ENCODE peak calls at places on chromosome 18, in seven cellular contexts. One of them, this sample, is unnamed.
A peak's percentile ranks its signal among the peaks of the same experiment; 100 is the strongest.

GRCh38 chr18:62637807-62638687 is 77.3 kb upstream of the PHLPP1 start:
- DNase-seq in HCT116: peak; percentile 44
- DNase-seq in PC-3: peak; percentile 64
- DNase-seq in GM23338: peak; percentile 77
- DNase-seq in MM.1S: peak; percentile 61
- DNase-seq in hepatocyte: no peak
- DNase-seq in SK-N-SH: peak; percentile 34
- DNase-seq in this sample: peak; percentile 2

GRCh38 chr18:70490008-70490933 is 201.4 kb downstream of the SOCS6 start:
- DNase-seq in hepatocyte: peak; percentile 73
- DNase-seq in MM.1S: peak; percentile 46
- DNase-seq in SK-N-SH: peak; percentile 47
- DNase-seq in PC-3: peak; percentile 69
- DNase-seq in GM23338: peak; percentile 76
- DNase-seq in HCT116: peak; percentile 48
- DNase-seq in this sample: peak; percentile 11

GRCh38 chr18:48824231-48824970 is 126.4 kb downstream of the SMAD7 start:
- DNase-seq in GM23338: no peak
- DNase-seq in MM.1S: no peak
- DNase-seq in PC-3: no peak
- DNase-seq in SK-N-SH: no peak
- DNase-seq in hepatocyte: no peak
- DNase-seq in HCT116: no peak
- DNase-seq in this sample: no peak

GRCh38 chr18:74534150-74534969 is at the start of gene CNDP1:
- DNase-seq in SK-N-SH: no peak
- DNase-seq in GM23338: no peak
- DNase-seq in hepatocyte: no peak
- DNase-seq in MM.1S: no peak
- DNase-seq in PC-3: no peak
- DNase-seq in HCT116: no peak
- DNase-seq in this sample: no peak

GRCh38 chr18:49275448-49275847 is 185.0 kb downstream of the DYM start:
- DNase-seq in MM.1S: no peak
- DNase-seq in SK-N-SH: no peak
- DNase-seq in HCT116: no peak
- DNase-seq in hepatocyte: no peak
- DNase-seq in GM23338: no peak
- DNase-seq in PC-3: no peak
- DNase-seq in this sample: no peak

GRCh38 chr18:598053-598665 is 1.4 kb downstream of the CLUL1 start:
- DNase-seq in HCT116: no peak
- DNase-seq in SK-N-SH: no peak
- DNase-seq in GM23338: no peak
- DNase-seq in PC-3: no peak
- DNase-seq in MM.1S: no peak
- DNase-seq in hepatocyte: no peak
- DNase-seq in this sample: no peak

GRCh38 chr18:51234117-51235010 is 36.9 kb upstream of the MEX3C start:
- DNase-seq in GM23338: no peak
- DNase-seq in HCT116: no peak
- DNase-seq in PC-3: no peak
- DNase-seq in hepatocyte: no peak
- DNase-seq in SK-N-SH: no peak
- DNase-seq in MM.1S: no peak
- DNase-seq in this sample: peak; percentile 39

GRCh38 chr18:24326211-24326610 is 71.4 kb downstream of the OSBPL1A start:
- DNase-seq in PC-3: no peak
- DNase-seq in hepatocyte: no peak
- DNase-seq in MM.1S: no peak
- DNase-seq in GM23338: no peak
- DNase-seq in HCT116: no peak
- DNase-seq in SK-N-SH: no peak
- DNase-seq in this sample: no peak

GRCh38 chr18:48956378-48956777 is 5.6 kb upstream of the SMAD7 start:
- DNase-seq in MM.1S: no peak
- DNase-seq in PC-3: no peak
- DNase-seq in SK-N-SH: no peak
- DNase-seq in GM23338: no peak
- DNase-seq in hepatocyte: no peak
- DNase-seq in HCT116: no peak
- DNase-seq in this sample: no peak

GRCh38 chr18:43364535-43364934 is 87.2 kb upstream of the SYT4 start:
- DNase-seq in HCT116: no peak
- DNase-seq in hepatocyte: no peak
- DNase-seq in SK-N-SH: no peak
- DNase-seq in PC-3: no peak
- DNase-seq in GM23338: no peak
- DNase-seq in MM.1S: no peak
- DNase-seq in this sample: no peak

GRCh38 chr18:77177009-77177408 is 44.4 kb upstream of the MBP start:
- DNase-seq in HCT116: no peak
- DNase-seq in GM23338: no peak
- DNase-seq in MM.1S: no peak
- DNase-seq in PC-3: peak; percentile 60
- DNase-seq in SK-N-SH: no peak
- DNase-seq in hepatocyte: no peak
- DNase-seq in this sample: no peak

GRCh38 chr18:79789901-79790885 is 7.5 kb upstream of the KCNG2 start:
- DNase-seq in PC-3: no peak
- DNase-seq in SK-N-SH: no peak
- DNase-seq in MM.1S: no peak
- DNase-seq in HCT116: no peak
- DNase-seq in hepatocyte: no peak
- DNase-seq in GM23338: no peak
- DNase-seq in this sample: no peak

GRCh38 chr18:58045265-58046086 is 1.4 kb downstream of the NEDD4L start:
- DNase-seq in PC-3: peak; percentile 86
- DNase-seq in GM23338: peak; percentile 78
- DNase-seq in HCT116: peak; percentile 48
- DNase-seq in hepatocyte: peak; percentile 84
- DNase-seq in SK-N-SH: peak; percentile 42
- DNase-seq in MM.1S: peak; percentile 74
- DNase-seq in this sample: peak; percentile 70

GRCh38 chr18:79556829-79557585 is 122.6 kb upstream of the CTDP1 start:
- DNase-seq in GM23338: no peak
- DNase-seq in HCT116: no peak
- DNase-seq in hepatocyte: no peak
- DNase-seq in PC-3: no peak
- DNase-seq in SK-N-SH: no peak
- DNase-seq in MM.1S: no peak
- DNase-seq in this sample: no peak

GRCh38 chr18:58965291-58965929 is 100.7 kb downstream of the ZNF532 start:
- DNase-seq in PC-3: no peak
- DNase-seq in HCT116: no peak
- DNase-seq in SK-N-SH: no peak
- DNase-seq in GM23338: no peak
- DNase-seq in MM.1S: no peak
- DNase-seq in hepatocyte: no peak
- DNase-seq in this sample: no peak

GRCh38 chr18:61333271-61333745 is at the start of gene CDH20:
- DNase-seq in MM.1S: no peak
- DNase-seq in SK-N-SH: no peak
- DNase-seq in PC-3: no peak
- DNase-seq in hepatocyte: no peak
- DNase-seq in HCT116: no peak
- DNase-seq in GM23338: peak; percentile 86
- DNase-seq in this sample: no peak

DNA sequence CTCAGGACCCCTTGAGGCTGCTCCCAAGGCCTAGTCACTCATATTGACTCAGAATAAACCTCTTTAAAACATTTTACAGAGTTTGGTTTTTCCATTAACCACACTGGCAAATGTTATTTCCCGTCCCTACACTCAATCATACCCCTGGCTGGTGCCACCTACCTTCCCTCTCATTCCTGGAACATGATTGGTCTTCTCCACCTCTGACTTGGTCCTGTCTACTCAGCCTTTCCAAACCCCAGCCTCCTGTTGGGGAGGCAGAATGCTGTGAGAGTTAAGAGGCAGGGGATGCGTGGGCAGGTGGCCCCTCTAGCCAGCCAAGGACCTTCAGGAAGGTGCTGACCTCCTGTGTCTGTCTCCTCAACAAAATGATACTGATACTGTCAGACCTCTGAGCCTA is 149.3 kb downstream of the CABLES1 start:
- DNase-seq in SK-N-SH: no peak
- DNase-seq in MM.1S: no peak
- DNase-seq in hepatocyte: no peak
- DNase-seq in HCT116: no peak
- DNase-seq in GM23338: no peak
- DNase-seq in PC-3: peak; percentile 38
- DNase-seq in this sample: no peak
- H3K27ac ChIP-seq in SK-N-SH: no peak overlapping the region
- H3K27ac ChIP-seq in MM.1S: no peak overlapping the region
- H3K27ac ChIP-seq in hepatocyte: peak overlapping the region; percentile 21
- H3K27ac ChIP-seq in HCT116: peak overlapping the region; percentile 54
- H3K27ac ChIP-seq in GM23338: peak overlapping the region; percentile 98
- H3K27ac ChIP-seq in PC-3: peak overlapping the region; percentile 93
- H3K27ac ChIP-seq in this sample: peak overlapping the region; percentile 99

DNA sequence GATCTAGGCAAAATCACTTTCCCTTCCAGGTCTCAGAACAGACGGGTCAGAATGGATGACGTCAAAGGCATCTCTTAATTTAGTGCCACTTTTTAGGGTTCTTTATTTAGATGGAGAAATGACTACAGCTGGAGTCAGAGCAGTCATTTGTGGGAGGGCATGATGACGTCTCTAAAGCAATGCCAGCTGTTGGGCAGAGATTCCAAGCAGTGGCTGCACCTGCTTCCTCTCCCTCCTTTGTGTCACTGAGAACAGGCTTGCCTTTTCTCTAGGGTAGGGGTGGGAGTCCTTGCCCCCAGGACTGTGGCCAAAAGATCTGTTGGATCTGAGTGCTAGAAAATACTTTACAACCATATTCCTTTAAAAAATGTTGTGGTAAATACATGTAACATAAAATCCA is 28.7 kb upstream of the SKOR2 start:
- DNase-seq in hepatocyte: no peak
- DNase-seq in HCT116: no peak
- DNase-seq in PC-3: no peak
- DNase-seq in SK-N-SH: no peak
- DNase-seq in GM23338: no peak
- DNase-seq in MM.1S: no peak
- DNase-seq in this sample: no peak
- H3K9me2 ChIP-seq in hepatocyte: no peaks in the 10 kb centered on the region
- H3K9me2 ChIP-seq in HCT116: no peaks in the 10 kb centered on the region
- H3K9me2 ChIP-seq in PC-3: no peaks in the 10 kb centered on the region
- H3K9me2 ChIP-seq in SK-N-SH: no peaks in the 10 kb centered on the region
- H3K9me2 ChIP-seq in GM23338: no peaks in the 10 kb centered on the region
- H3K9me2 ChIP-seq in MM.1S: no peaks in the 10 kb centered on the region
- H3K9me2 ChIP-seq in this sample: no peaks in the 10 kb centered on the region

GRCh38 chr18:11150271-11150615 is 874 bp upstream of the PIEZO2 start:
- DNase-seq in GM23338: peak; percentile 85
- DNase-seq in MM.1S: no peak
- DNase-seq in HCT116: no peak
- DNase-seq in SK-N-SH: no peak
- DNase-seq in hepatocyte: no peak
- DNase-seq in PC-3: no peak
- DNase-seq in this sample: no peak

GRCh38 chr18:11156977-11157376 is 7.6 kb upstream of the PIEZO2 start:
- DNase-seq in hepatocyte: no peak
- DNase-seq in GM23338: no peak
- DNase-seq in HCT116: no peak
- DNase-seq in SK-N-SH: no peak
- DNase-seq in MM.1S: no peak
- DNase-seq in PC-3: no peak
- DNase-seq in this sample: no peak

GRCh38 chr18:11154983-11155759 is 5.8 kb upstream of the PIEZO2 start:
- DNase-seq in GM23338: no peak
- DNase-seq in MM.1S: no peak
- DNase-seq in HCT116: no peak
- DNase-seq in hepatocyte: no peak
- DNase-seq in SK-N-SH: no peak
- DNase-seq in PC-3: no peak
- DNase-seq in this sample: no peak

GRCh38 chr18:11153096-11153495 is 3.7 kb upstream of the PIEZO2 start:
- DNase-seq in SK-N-SH: no peak
- DNase-seq in hepatocyte: no peak
- DNase-seq in GM23338: no peak
- DNase-seq in PC-3: no peak
- DNase-seq in HCT116: no peak
- DNase-seq in MM.1S: no peak
- DNase-seq in this sample: no peak

GRCh38 chr18:11154369-11154982 is 5.1 kb upstream of the PIEZO2 start:
- DNase-seq in GM23338: peak; percentile 73
- DNase-seq in hepatocyte: peak; percentile 62
- DNase-seq in PC-3: peak; percentile 54
- DNase-seq in HCT116: peak; percentile 26
- DNase-seq in SK-N-SH: no peak
- DNase-seq in MM.1S: peak; percentile 48
- DNase-seq in this sample: no peak
- TF ChIP-seq CTCF in GM23338: peak; percentile 66
- TF ChIP-seq CTCF in hepatocyte: peak; percentile 71
- TF ChIP-seq CTCF in PC-3: peak; percentile 72
- TF ChIP-seq CTCF in HCT116: peak; percentile 29
- TF ChIP-seq CTCF in SK-N-SH: peak; percentile 61
- TF ChIP-seq CTCF in MM.1S: peak; percentile 49
- TF ChIP-seq CTCF in this sample: peak; percentile 61

GRCh38 chr18:37847544-37847943 is 281.9 kb upstream of the CELF4 start:
- DNase-seq in SK-N-SH: no peak
- DNase-seq in hepatocyte: no peak
- DNase-seq in HCT116: no peak
- DNase-seq in PC-3: no peak
- DNase-seq in GM23338: no peak
- DNase-seq in MM.1S: no peak
- DNase-seq in this sample: no peak
- H3K27ac ChIP-seq in SK-N-SH: no peak overlapping the region
- H3K27ac ChIP-seq in hepatocyte: no peak overlapping the region
- H3K27ac ChIP-seq in HCT116: no peak overlapping the region
- H3K27ac ChIP-seq in PC-3: no peak overlapping the region
- H3K27ac ChIP-seq in GM23338: no peak overlapping the region
- H3K27ac ChIP-seq in MM.1S: no peak overlapping the region
- H3K27ac ChIP-seq in this sample: no peak overlapping the region